ENCODE peak calls at places on chromosomes 7 and 10, in ten cellular contexts. V is Calu3; X is psoas muscle; W is cardiac muscle cell; P is progenitor cell of endocrine pancreas; C is CD4-positive, alpha-beta T cell; B is Peyer's patch; Q is HFFc6; N is neural crest cell; F is colonic mucosa. U is an unnamed sample.

GRCh38 chr7:46281071-46281470 is 360.0 kb upstream of the IGFBP3 start:
- DNase-seq in V (peak), X (no peak), W (no peak), P (no peak), C (no peak), B (no peak), Q (no peak), N (no peak), F (no peak), U (no peak)

GRCh38 chr10:66215921-66216320 is 709.9 kb upstream of the LRRTM3 start:
- DNase-seq in V (no peak), X (no peak), W (no peak), P (no peak), C (no peak), B (no peak), Q (no peak), N (no peak), F (no peak), U (no peak)

GRCh38 chr7:92750961-92751360 is 85.4 kb downstream of the CDK6 start:
- DNase-seq in V (no peak), X (no peak), W (no peak), P (no peak), C (no peak), B (no peak), Q (no peak), N (no peak), F (no peak), U (no peak)

GRCh38 chr10:73386583-73386982 is 27.3 kb downstream of the ANXA7 start:
- DNase-seq in V (no peak), X (no peak), W (no peak), P (no peak), C (no peak), B (no peak), Q (no peak), N (no peak), F (no peak), U (no peak)

GRCh38 chr7:158740013-158740656 is 35.5 kb upstream of the NCAPG2 start:
- DNase-seq in V (no peak), X (no peak), W (peak), P (no peak), C (no peak), B (no peak), Q (peak), N (no peak), F (no peak), U (no peak)

GRCh38 chr10:122515022-122515424 is 45.5 kb upstream of the DMBT1 start:
- DNase-seq in V (no peak), X (no peak), W (peak), P (no peak), C (no peak), B (no peak), Q (no peak), N (no peak), F (no peak), U (no peak)

GRCh38 chr10:123038782-123039631 is 30.2 kb downstream of the ACADSB start:
- DNase-seq in V (no peak), X (no peak), W (no peak), P (no peak), C (no peak), B (no peak), Q (no peak), N (no peak), F (no peak), U (no peak)

GRCh38 chr10:43862756-43863155 is 214.1 kb upstream of the ZNF32 start:
- DNase-seq in V (no peak), X (no peak), W (no peak), P (no peak), C (no peak), B (no peak), Q (no peak), N (no peak), F (no peak), U (no peak)

GRCh38 chr7:45714521-45714820 is 140.3 kb downstream of the ADCY1 start:
- DNase-seq in V (no peak), X (no peak), W (no peak), P (no peak), C (no peak), B (no peak), Q (no peak), N (no peak), F (no peak), U (no peak)

GRCh38 chr7:151626422-151627115 is 106.9 kb upstream of the RHEB start:
- DNase-seq in V (peak), X (peak), W (peak), P (peak), C (peak), B (no peak), Q (peak), N (no peak), F (peak), U (no peak)

GRCh38 chr10:112716924-112717348 is 233.1 kb upstream of the TCF7L2 start:
- DNase-seq in V (no peak), X (no peak), W (peak), P (no peak), C (no peak), B (no peak), Q (peak), N (no peak), F (peak), U (no peak)

GRCh38 chr7:4809691-4810090 is 34.3 kb downstream of the AP5Z1 start:
- DNase-seq in V (no peak), X (no peak), W (no peak), P (no peak), C (no peak), B (no peak), Q (no peak), N (no peak), F (no peak), U (no peak)

GRCh38 chr10:63103971-63104409 is 29.1 kb upstream of the NRBF2 start:
- DNase-seq in V (no peak), X (no peak), W (no peak), P (no peak), C (no peak), B (no peak), Q (no peak), N (no peak), F (no peak), U (no peak)

GRCh38 chr10:130040817-130041330 is 69.8 kb downstream of the C10orf143 start:
- DNase-seq in V (no peak), X (no peak), W (no peak), P (no peak), C (no peak), B (no peak), Q (no peak), N (no peak), F (no peak), U (no peak)

GRCh38 chr10:43128958-43129706 is 9.1 kb upstream of the CSGALNACT2 start:
- DNase-seq in V (no peak), X (no peak), W (peak), P (no peak), C (no peak), B (no peak), Q (peak), N (no peak), F (peak), U (no peak)

GRCh38 chr10:69728335-69728861 is 73.3 kb upstream of the COL13A1 start:
- DNase-seq in V (no peak), X (no peak), W (peak), P (no peak), C (no peak), B (no peak), Q (peak), N (no peak), F (no peak), U (no peak)

GRCh38 chr10:107733328-107733727 is 568.8 kb upstream of the SORCS1 start:
- DNase-seq in V (no peak), X (no peak), W (no peak), P (no peak), C (no peak), B (no peak), Q (no peak), N (no peak), F (no peak), U (no peak)

GRCh38 chr10:89431977-89432376 is 17.6 kb downstream of the IFIT5 start:
- DNase-seq in V (peak), X (no peak), W (peak), P (no peak), C (no peak), B (no peak), Q (peak), N (no peak), F (no peak), U (no peak)

GRCh38 chr10:116655573-116655972 is 34.8 kb downstream of the PNLIPRP2 start:
- DNase-seq in V (no peak), X (no peak), W (no peak), P (no peak), C (no peak), B (no peak), Q (no peak), N (no peak), F (no peak), U (no peak)

GRCh38 chr10:116659049-116659670 is 38.4 kb downstream of the PNLIPRP2 start:
- DNase-seq in V (no peak), X (no peak), W (no peak), P (no peak), C (no peak), B (no peak), Q (no peak), N (no peak), F (no peak), U (no peak)

GRCh38 chr10:116653885-116654284 is 33.1 kb downstream of the PNLIPRP2 start:
- DNase-seq in V (no peak), X (no peak), W (no peak), P (no peak), C (no peak), B (no peak), Q (no peak), N (no peak), F (no peak), U (no peak)

GRCh38 chr10:116658152-116658551 is 37.4 kb downstream of the PNLIPRP2 start:
- DNase-seq in V (no peak), X (no peak), W (no peak), P (no peak), C (no peak), B (no peak), Q (no peak), N (no peak), F (no peak), U (no peak)

DNA sequence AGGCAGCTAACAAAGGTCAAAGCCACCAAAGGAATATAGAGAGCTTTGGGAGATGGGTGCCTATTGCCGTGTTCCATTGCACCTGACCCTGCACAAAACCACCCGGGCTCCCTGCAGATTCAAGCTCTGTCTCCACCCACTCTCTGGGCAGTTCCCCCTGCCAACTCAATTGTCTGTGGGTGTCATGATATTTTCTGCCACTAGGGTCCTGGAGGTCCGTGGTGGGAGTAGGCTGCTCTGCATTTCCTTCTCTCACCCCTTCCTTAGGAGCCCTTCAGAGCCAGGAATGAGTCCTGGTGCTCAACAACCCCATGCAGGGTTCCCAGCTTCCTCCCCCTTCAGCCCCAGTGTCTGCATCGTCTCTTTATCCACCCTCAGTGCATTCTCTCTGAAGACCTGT is 34.1 kb downstream of the PNLIPRP2 start:
- DNase-seq in V (no peak), X (no peak), W (no peak), P (no peak), C (no peak), B (no peak), Q (no peak), N (peak), F (no peak), U (no peak)
- TF ChIP-seq CTCF in V (no peak), X (no peak), W (peak), P (peak), C (no peak), B (no peak), Q (peak), N (peak), F (no peak), U (no peak)

GRCh38 chr10:48882881-48883280 is 56.8 kb downstream of the LRRC18 start:
- DNase-seq in V (no peak), X (no peak), W (no peak), P (no peak), C (no peak), B (no peak), Q (no peak), N (no peak), F (no peak), U (no peak)

GRCh38 chr10:48884337-48885045 is 55.1 kb downstream of the LRRC18 start:
- DNase-seq in V (no peak), X (no peak), W (no peak), P (no peak), C (no peak), B (no peak), Q (no peak), N (no peak), F (no peak), U (no peak)

GRCh38 chr10:48887982-48888381 is 51.7 kb downstream of the LRRC18 start:
- DNase-seq in V (no peak), X (no peak), W (no peak), P (no peak), C (no peak), B (no peak), Q (no peak), N (no peak), F (no peak), U (no peak)

GRCh38 chr10:48881937-48882336 is 57.7 kb downstream of the LRRC18 start:
- DNase-seq in V (no peak), X (no peak), W (no peak), P (no peak), C (no peak), B (no peak), Q (no peak), N (no peak), F (no peak), U (no peak)

GRCh38 chr10:48885376-48885775 is 54.3 kb downstream of the LRRC18 start:
- DNase-seq in V (peak), X (no peak), W (no peak), P (no peak), C (no peak), B (no peak), Q (no peak), N (peak), F (no peak), U (no peak)
- TF ChIP-seq CTCF in V (no peak), X (peak), W (no peak), P (peak), C (no peak), B (peak), Q (peak), N (peak), F (peak), U (no peak)

GRCh38 chr10:78944658-78945333 is 124.0 kb upstream of the ZMIZ1 start:
- DNase-seq in V (no peak), X (peak), W (peak), P (no peak), C (no peak), B (no peak), Q (peak), N (no peak), F (peak), U (no peak)
- TF ChIP-seq CTCF in V (no peak), X (no peak), W (peak), P (no peak), C (no peak), B (no peak), Q (peak), N (no peak), F (no peak), U (no peak)

DNA sequence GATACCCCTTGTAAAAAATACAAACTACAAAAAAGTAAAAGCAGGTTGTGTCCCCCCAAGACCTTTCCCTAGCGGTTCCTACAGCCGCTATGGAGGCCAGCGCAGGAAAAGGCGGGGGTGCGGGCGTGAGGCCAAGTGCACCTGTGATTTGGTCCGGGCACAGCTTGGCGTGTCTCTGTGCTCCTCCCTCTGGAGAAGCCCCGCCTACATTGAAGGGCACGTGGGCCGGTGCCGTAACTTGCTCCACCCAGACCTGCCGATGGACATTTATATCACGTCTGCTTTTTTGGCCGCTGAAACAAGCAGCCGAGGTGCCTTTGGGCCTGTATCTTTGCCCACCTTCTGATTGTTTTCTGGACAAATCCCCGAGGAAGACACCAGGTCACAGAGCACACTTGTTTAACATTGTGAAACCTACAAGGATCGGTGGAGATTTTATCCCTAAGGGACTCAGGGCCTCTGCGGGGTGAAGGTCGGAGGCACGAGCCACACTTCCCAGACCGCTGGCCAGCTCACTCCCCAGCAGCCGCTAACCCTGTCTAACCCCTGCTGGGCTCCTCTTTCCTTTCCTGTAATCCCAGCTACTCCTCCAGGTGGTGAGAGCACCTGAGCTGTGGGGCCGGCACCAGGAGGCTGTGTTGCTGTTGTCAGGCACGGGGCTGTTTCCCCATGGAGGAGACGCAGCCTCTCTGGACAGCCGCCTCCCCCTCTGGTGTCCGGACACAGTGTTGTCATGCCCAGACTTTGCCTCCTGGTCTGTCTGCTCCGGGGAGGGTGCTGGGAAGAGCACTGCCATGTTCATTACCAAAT is 18.8 kb upstream of the INPP5A start:
- DNase-seq in V (peak), X (no peak), W (no peak), P (no peak), C (no peak), B (peak), Q (no peak), N (no peak), F (peak), U (no peak)
- TF ChIP-seq CTCF in V (no peak), X (no peak), W (no peak), P (no peak), C (no peak), B (peak), Q (no peak), N (no peak), F (no peak), U (no peak)

GRCh38 chr10:104028146-104028545 is 57.5 kb downstream of the COL17A1 start:
- DNase-seq in V (peak), X (no peak), W (peak), P (no peak), C (no peak), B (no peak), Q (peak), N (no peak), F (no peak), U (no peak)
- TF ChIP-seq CTCF in V (no peak), X (peak), W (peak), P (peak), C (no peak), B (peak), Q (peak), N (peak), F (no peak), U (no peak)

GRCh38 chr10:119537953-119538630 is 4.4 kb downstream of the RGS10 start:
- DNase-seq in V (no peak), X (no peak), W (no peak), P (no peak), C (no peak), B (no peak), Q (no peak), N (no peak), F (no peak), U (no peak)

GRCh38 chr10:119541046-119541445 is 1.5 kb downstream of the RGS10 start:
- DNase-seq in V (no peak), X (no peak), W (no peak), P (no peak), C (no peak), B (no peak), Q (peak), N (no peak), F (no peak), U (no peak)

GRCh38 chr10:119539359-119539651 is 3.2 kb downstream of the RGS10 start:
- DNase-seq in V (peak), X (no peak), W (no peak), P (no peak), C (no peak), B (no peak), Q (no peak), N (no peak), F (peak), U (no peak)

GRCh38 chr10:119540038-119540437 is 2.5 kb downstream of the RGS10 start:
- DNase-seq in V (no peak), X (no peak), W (no peak), P (no peak), C (no peak), B (no peak), Q (no peak), N (no peak), F (no peak), U (no peak)

DNA sequence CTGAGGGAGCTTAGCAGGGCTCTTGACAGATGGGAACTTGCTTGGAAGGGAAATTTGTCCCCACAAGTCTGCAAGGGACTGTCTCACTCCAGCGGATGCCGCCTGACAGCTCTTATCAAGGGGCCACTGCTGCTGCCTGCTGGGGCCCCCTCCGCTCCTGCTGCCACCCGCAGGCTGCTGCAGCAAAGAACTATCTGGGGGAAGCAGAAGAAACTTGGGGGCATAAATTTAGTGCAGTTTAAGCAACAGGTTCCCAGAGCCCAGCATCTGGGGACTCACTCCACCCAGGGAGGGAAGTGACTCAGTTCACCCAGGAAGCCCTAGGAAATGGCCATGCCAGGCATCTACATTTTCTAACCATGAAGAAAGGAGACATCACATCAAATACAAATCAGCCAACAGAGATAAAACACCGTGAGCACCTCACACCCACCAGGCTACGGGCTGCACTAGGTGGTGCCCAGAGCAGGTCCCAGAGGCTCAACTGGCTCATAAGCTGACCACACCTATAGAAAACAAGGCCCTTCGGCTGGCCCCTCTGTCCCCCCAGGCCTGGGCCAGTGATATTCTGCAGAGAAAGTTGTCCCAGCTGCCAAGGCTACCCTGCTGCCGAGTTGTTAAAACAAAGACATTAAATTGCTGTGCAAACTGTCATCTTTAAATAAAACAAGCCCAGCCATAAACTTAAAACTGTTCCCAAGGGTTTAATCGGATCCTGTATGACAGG is 3.7 kb downstream of the RGS10 start:
- DNase-seq in V (no peak), X (no peak), W (no peak), P (no peak), C (no peak), B (no peak), Q (no peak), N (no peak), F (no peak), U (no peak)
- TF ChIP-seq CTCF in V (no peak), X (no peak), W (no peak), P (no peak), C (peak), B (no peak), Q (peak), N (no peak), F (no peak), U (no peak)